ENCODE peak calls at places on chromosome 9, in six cellular contexts. O is BE2C; M is right atrium auricular region; Q is CD8-positive, alpha-beta memory T cell; T is sigmoid colon; P is stomach. W is an unnamed sample.

GRCh38 chr9:77839459-77840140 is 191.5 kb upstream of the GNA14 start:
- DNase-seq in O (no peak), M (no peak), Q (no peak), T (no peak), P (no peak), W (peak; percentile 18)

GRCh38 chr9:121958530-121958929 is 134.6 kb downstream of the TTLL11 start:
- DNase-seq in O (no peak), M (no peak), Q (no peak), T (no peak), P (no peak), W (no peak)

GRCh38 chr9:21252727-21253547 is 13.1 kb upstream of the IFNA14 start:
- DNase-seq in O (no peak), M (no peak), Q (peak; percentile 7), T (no peak), P (no peak), W (peak; percentile 69)

GRCh38 chr9:109114670-109115069 is 5.1 kb downstream of the TMEM245 start:
- DNase-seq in O (no peak), M (no peak), Q (no peak), T (no peak), P (no peak), W (no peak)

GRCh38 chr9:38109601-38110000 is 40.6 kb upstream of the SHB start:
- DNase-seq in O (no peak), M (peak; percentile 23), Q (no peak), T (no peak), P (no peak), W (no peak)

GRCh38 chr9:112380771-112381181 is 868 bp downstream of the HSDL2 start:
- DNase-seq in O (no peak), M (no peak), Q (peak; percentile 7), T (no peak), P (no peak), W (no peak)

GRCh38 chr9:106930477-106930876 is 67.5 kb downstream of the ZNF462 start:
- DNase-seq in O (no peak), M (no peak), Q (no peak), T (no peak), P (no peak), W (no peak)

GRCh38 chr9:18362901-18363685 is 110.9 kb upstream of the ADAMTSL1 start:
- DNase-seq in O (no peak), M (no peak), Q (no peak), T (no peak), P (no peak), W (no peak)

GRCh38 chr9:121294181-121294743 is 26.3 kb downstream of the GSN start:
- DNase-seq in O (no peak), M (peak; percentile 82), Q (no peak), T (peak; percentile 82), P (no peak), W (no peak)

GRCh38 chr9:109856785-109857184 is 76.8 kb downstream of the PALM2AKAP2 start:
- DNase-seq in O (peak; percentile 8), M (peak; percentile 86), Q (no peak), T (peak; percentile 67), P (no peak), W (no peak)

GRCh38 chr9:86322973-86323644 is 31.1 kb downstream of the TUT7 start:
- DNase-seq in O (no peak), M (no peak), Q (no peak), T (no peak), P (no peak), W (peak; percentile 50)

GRCh38 chr9:109422641-109423040 is 75.5 kb downstream of the PTPN3 start:
- DNase-seq in O (no peak), M (no peak), Q (no peak), T (no peak), P (no peak), W (no peak)

GRCh38 chr9:6956796-6957355 is 199.1 kb downstream of the KDM4C start:
- DNase-seq in O (no peak), M (no peak), Q (no peak), T (no peak), P (no peak), W (no peak)

GRCh38 chr9:76729980-76730737 is 34.1 kb upstream of the PCA3 start:
- DNase-seq in O (no peak), M (no peak), Q (no peak), T (no peak), P (no peak), W (no peak)

GRCh38 chr9:97786341-97786740 is 66.7 kb upstream of the FOXE1 start:
- DNase-seq in O (no peak), M (peak; percentile 28), Q (no peak), T (no peak), P (no peak), W (peak; percentile 66)

GRCh38 chr9:134943836-134944235 is 26.1 kb upstream of the FCN1 start:
- DNase-seq in O (no peak), M (no peak), Q (no peak), T (no peak), P (no peak), W (no peak)

GRCh38 chr9:21172156-21172555 is 5.7 kb upstream of the IFNA21 start:
- DNase-seq in O (no peak), M (no peak), Q (no peak), T (no peak), P (no peak), W (no peak)

GRCh38 chr9:88530051-88530450 is 4.9 kb upstream of the NXNL2 start:
- DNase-seq in O (no peak), M (no peak), Q (no peak), T (no peak), P (no peak), W (peak; percentile 43)

GRCh38 chr9:26945591-26945990 is 1.5 kb downstream of the PLAA start:
- DNase-seq in O (no peak), M (no peak), Q (no peak), T (no peak), P (no peak), W (no peak)
- H3K4me3 ChIP-seq in O (peak overlapping the region; percentile 80), M (no peak overlapping the region), Q (peak overlapping the region; percentile 83), T (peak overlapping the region; percentile 84), P (peak overlapping the region; percentile 74), W (peak overlapping the region; percentile 95)

GRCh38 chr9:13128266-13128825 is 151.1 kb downstream of the MPDZ start:
- DNase-seq in O (no peak), M (no peak), Q (no peak), T (no peak), P (no peak), W (peak; percentile 41)

GRCh38 chr9:13118294-13118693 is 161.2 kb downstream of the MPDZ start:
- DNase-seq in O (no peak), M (no peak), Q (no peak), T (no peak), P (no peak), W (no peak)

GRCh38 chr9:13127164-13127563 is 152.3 kb downstream of the MPDZ start:
- DNase-seq in O (no peak), M (no peak), Q (no peak), T (no peak), P (no peak), W (no peak)

GRCh38 chr9:13125261-13125660 is 154.2 kb downstream of the MPDZ start:
- DNase-seq in O (no peak), M (no peak), Q (no peak), T (no peak), P (no peak), W (no peak)

GRCh38 chr9:13122756-13123369 is 156.6 kb downstream of the MPDZ start:
- DNase-seq in O (no peak), M (no peak), Q (no peak), T (no peak), P (no peak), W (no peak)
- H3K36me3 ChIP-seq in O (peaks cover 15% of the 10 kb centered on the region), M (peaks cover 49% of the 10 kb centered on the region), Q (no peaks in the 10 kb centered on the region), T (peaks cover 22% of the 10 kb centered on the region), P (no peaks in the 10 kb centered on the region), W (peaks cover 17% of the 10 kb centered on the region)

DNA sequence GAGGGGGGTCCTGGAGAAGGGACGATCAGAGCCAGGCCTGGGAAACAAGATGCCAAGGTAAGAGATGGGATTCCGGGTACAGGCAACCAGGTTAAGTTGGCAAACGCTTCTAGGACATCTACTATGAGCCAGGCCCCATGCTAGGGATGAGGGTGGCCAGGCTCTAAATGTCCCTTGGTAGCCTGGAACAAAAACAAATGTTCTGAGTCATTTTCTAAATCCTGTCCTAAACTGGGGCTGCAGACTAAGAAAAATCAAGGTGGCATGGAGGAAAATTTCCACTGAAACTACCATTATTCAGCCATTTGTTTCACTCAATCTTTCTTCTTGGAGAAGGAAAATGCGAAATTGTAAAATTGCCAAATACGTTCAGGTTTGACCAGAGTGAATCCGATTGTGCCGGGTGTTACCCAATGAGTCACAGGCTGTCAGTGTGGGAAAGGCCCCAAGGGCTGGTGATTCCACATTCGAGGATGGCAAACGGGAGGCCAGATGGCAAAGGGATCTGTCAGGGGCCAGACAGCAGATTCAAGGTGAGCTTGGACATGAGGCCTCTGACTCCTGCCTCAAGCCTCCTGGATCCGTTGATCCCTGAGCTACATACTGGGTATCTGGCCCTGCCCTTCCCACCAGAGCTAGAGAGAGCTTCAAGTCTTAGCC is 57.6 kb downstream of the PAX5 start:
- DNase-seq in O (no peak), M (no peak), Q (no peak), T (no peak), P (no peak), W (peak; percentile 64)
- H3K27me3 ChIP-seq in O (no peaks in the 10 kb centered on the region), M (no peaks in the 10 kb centered on the region), Q (no peaks in the 10 kb centered on the region), T (no peaks in the 10 kb centered on the region), P (no peaks in the 10 kb centered on the region), W (no peaks in the 10 kb centered on the region)

DNA sequence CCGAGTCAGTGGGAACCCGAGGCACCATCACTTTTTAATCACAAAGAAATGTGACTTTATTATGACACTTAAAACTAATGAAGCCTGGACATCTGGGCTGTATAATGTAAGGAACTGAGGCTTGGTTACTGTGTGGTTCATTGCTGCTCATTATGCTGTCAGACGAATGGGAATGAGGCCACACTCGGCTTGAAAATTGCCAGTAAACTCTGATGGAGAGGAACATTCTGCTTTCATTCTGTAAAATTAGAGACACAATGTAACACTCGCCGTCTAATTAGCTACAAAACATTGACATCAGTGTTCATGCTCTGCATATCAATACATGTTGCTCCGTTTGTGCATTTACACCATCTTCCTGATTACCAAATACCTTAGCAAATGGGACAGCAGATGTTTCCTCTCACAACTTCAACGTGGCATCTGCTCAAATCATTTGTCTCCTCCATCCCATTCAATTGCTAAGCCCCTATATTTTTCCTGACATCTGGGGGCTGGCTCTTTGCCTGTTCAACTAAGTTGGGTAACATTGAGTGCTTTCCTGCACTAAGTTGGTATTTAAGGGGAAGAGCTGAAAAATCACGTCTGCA is 133.0 kb downstream of the SLC28A3 start:
- DNase-seq in O (no peak), M (no peak), Q (no peak), T (no peak), P (no peak), W (no peak)
- H3K4me3 ChIP-seq in O (no peak overlapping the region), M (no peak overlapping the region), Q (no peak overlapping the region), T (no peak overlapping the region), P (no peak overlapping the region), W (no peak overlapping the region)

GRCh38 chr9:127769101-127769500 is 9.4 kb downstream of the SH2D3C start:
- DNase-seq in O (no peak), M (no peak), Q (no peak), T (no peak), P (no peak), W (no peak)
- H3K36me3 ChIP-seq in O (no peaks in the 10 kb centered on the region), M (no peaks in the 10 kb centered on the region), Q (peaks cover 23% of the 10 kb centered on the region), T (no peaks in the 10 kb centered on the region), P (no peaks in the 10 kb centered on the region), W (no peaks in the 10 kb centered on the region)